ENCODE peak calls at places on chromosomes 13 and 19, in nine cellular contexts. S is small intestine; I is activated naive CD4-positive, alpha-beta T cell; H is C1 segment of cervical spinal cord; G is GM10248; Y is activated T-cell treated with anti-CD3 and anti-CD28 coated beads, Interleukin-2, amount 50 U/mL, for 72 hours; K is T-helper 2 cell; V is non-pigmented ciliary epithelial cell; F is NCI-H1105 treated with DMSO at 0.1 percent for 48 hours. J is an unnamed sample.
A peak's percentile ranks its signal among the peaks of the same experiment; 100 is the strongest.

GRCh38 chr13:95553614-95554385 is 1.3 kb downstream of the CLDN10 start:
- DNase-seq in I (no peak), V (no peak), S (no peak), K (no peak), H (no peak), G (peak; percentile 17), Y (no peak), F (no peak), J (no peak)

GRCh38 chr13:72970956-72971355 is 87.8 kb upstream of the KLF5 start:
- DNase-seq in V (peak; percentile 41), H (no peak), Y (no peak), S (peak; percentile 57), K (no peak), F (no peak), G (no peak), I (no peak), J (no peak)

GRCh38 chr13:99911069-99911964 is 60.2 kb downstream of the ZIC5 start:
- DNase-seq in F (no peak), Y (no peak), I (no peak), H (no peak), S (no peak), K (no peak), G (no peak), V (no peak), J (no peak)

GRCh38 chr19:29819300-29819699 is 7.5 kb downstream of the CCNE1 start:
- DNase-seq in V (no peak), K (no peak), S (no peak), Y (no peak), F (no peak), G (no peak), H (no peak), I (no peak), J (no peak)

GRCh38 chr13:70668983-70669382 is 560.7 kb upstream of the KLHL1 start:
- DNase-seq in K (no peak), H (no peak), V (no peak), F (no peak), Y (no peak), S (no peak), G (no peak), I (no peak), J (no peak)

GRCh38 chr19:34676697-34677385 is at the start of gene SCGB2B2:
- DNase-seq in K (no peak), I (peak; percentile 84), G (no peak), Y (peak; percentile 79), S (no peak), F (peak; percentile 93), V (peak; percentile 5), H (peak; percentile 86), J (peak; percentile 81)

GRCh38 chr13:50444726-50445125 is 398.8 kb downstream of the DLEU7 start:
- DNase-seq in H (no peak), Y (no peak), K (no peak), S (no peak), G (no peak), V (no peak), I (no peak), F (no peak), J (no peak)

GRCh38 chr19:35281303-35281702 is 1.0 kb upstream of the HAMP start:
- DNase-seq in S (no peak), G (no peak), H (no peak), K (no peak), F (no peak), I (no peak), Y (no peak), V (no peak), J (no peak)

GRCh38 chr13:77896536-77896935 is 22.1 kb downstream of the EDNRB start:
- DNase-seq in F (no peak), H (no peak), S (no peak), I (no peak), V (no peak), K (no peak), Y (no peak), G (no peak), J (no peak)

GRCh38 chr19:5773276-5773675 is 11.3 kb downstream of the PRR22 start:
- DNase-seq in S (no peak), V (no peak), H (no peak), F (no peak), K (no peak), G (no peak), Y (no peak), I (no peak), J (no peak)

J was measured in glomerular endothelial cell.